ENCODE peak calls at places on chromosomes 7 and 10, in four cellular contexts. A is Caco-2, M is aorta, D is GM23248. C is an unnamed sample.

GRCh38 chr10:130961506-130962239 is 349.8 kb downstream of the TCERG1L start:
- DNase-seq in A (no peak), M (no peak), D (no peak), C (no peak)

GRCh38 chr10:89207801-89208551 is 859 bp upstream of the CH25H start:
- DNase-seq in A (no peak), M (peak; percentile 74), D (peak; percentile 62), C (peak; percentile 40)

GRCh38 chr7:11689096-11689495 is 142.9 kb downstream of the THSD7A start:
- DNase-seq in A (no peak), M (no peak), D (no peak), C (no peak)

GRCh38 chr7:149670288-149670687 is 103.1 kb downstream of the ZNF467 start:
- DNase-seq in A (no peak), M (no peak), D (peak; percentile 57), C (peak; percentile 61)

GRCh38 chr10:34313353-34313752 is 501.7 kb downstream of the PARD3 start:
- DNase-seq in A (no peak), M (no peak), D (no peak), C (no peak)

GRCh38 chr7:122942765-122943164 is 52.7 kb downstream of the TAS2R16 start:
- DNase-seq in A (no peak), M (no peak), D (no peak), C (no peak)

GRCh38 chr10:130052193-130052592 is 58.4 kb downstream of the C10orf143 start:
- DNase-seq in A (no peak), M (no peak), D (no peak), C (no peak)

GRCh38 chr10:34998940-34999339 is 91.2 kb downstream of the CUL2 start:
- DNase-seq in A (no peak), M (no peak), D (no peak), C (no peak)

GRCh38 chr10:68829494-68829893 is 2.2 kb downstream of the STOX1 start:
- DNase-seq in A (no peak), M (no peak), D (no peak), C (no peak)

GRCh38 chr7:46972205-46972604 is 609.7 kb downstream of the TNS3 start:
- DNase-seq in A (no peak), M (no peak), D (peak; percentile 81), C (no peak)

GRCh38 chr7:94050046-94050445 is 45.9 kb upstream of the BET1 start:
- DNase-seq in A (no peak), M (peak; percentile 49), D (no peak), C (no peak)

GRCh38 chr7:36315309-36315948 is 74.2 kb upstream of the ANLN start:
- DNase-seq in A (no peak), M (no peak), D (peak; percentile 23), C (no peak)

GRCh38 chr10:88493676-88494483 is 89.2 kb downstream of the RNLS start:
- DNase-seq in A (no peak), M (no peak), D (peak; percentile 39), C (peak; percentile 13)

GRCh38 chr10:52653510-52653909 is 119.1 kb downstream of the MBL2 start:
- DNase-seq in A (no peak), M (no peak), D (peak; percentile 39), C (peak; percentile 25)

GRCh38 chr7:26199301-26200112 is 1.0 kb downstream of the HNRNPA2B1 start:
- DNase-seq in A (no peak), M (peak; percentile 83), D (peak; percentile 77), C (peak; percentile 56)

GRCh38 chr7:154928136-154929005 is 74.6 kb downstream of the PAXIP1 start:
- DNase-seq in A (peak; percentile 50), M (no peak), D (peak; percentile 90), C (no peak)

GRCh38 chr10:78571916-78572315 is 496.9 kb upstream of the ZMIZ1 start:
- DNase-seq in A (no peak), M (no peak), D (no peak), C (no peak)

GRCh38 chr7:159033956-159034938 is 110.4 kb downstream of the VIPR2 start:
- DNase-seq in A (no peak), M (no peak), D (no peak), C (no peak)

GRCh38 chr7:35356495-35356894 is 102.6 kb upstream of the TBX20 start:
- DNase-seq in A (no peak), M (no peak), D (no peak), C (no peak)

GRCh38 chr10:23742368-23742767 is 303.5 kb downstream of the OTUD1 start:
- DNase-seq in A (no peak), M (no peak), D (no peak), C (no peak)

GRCh38 chr10:121112618-121113384 is 261.6 kb downstream of the WDR11 start:
- DNase-seq in A (no peak), M (no peak), D (no peak), C (no peak)

GRCh38 chr7:31028417-31028988 is 23.6 kb upstream of the ADCYAP1R1 start:
- DNase-seq in A (no peak), M (no peak), D (no peak), C (no peak)

GRCh38 chr7:127768241-127768640 is 116.2 kb downstream of the SND1 start:
- DNase-seq in A (no peak), M (no peak), D (peak; percentile 50), C (no peak)

GRCh38 chr7:85685901-85686300 is 499.0 kb upstream of the SEMA3D start:
- DNase-seq in A (no peak), M (no peak), D (peak; percentile 53), C (peak; percentile 11)

GRCh38 chr7:132619967-132620366 is 43.7 kb upstream of the PLXNA4 start:
- DNase-seq in A (no peak), M (no peak), D (no peak), C (no peak)

GRCh38 chr7:117974891-117975290 is 101.7 kb upstream of the CTTNBP2 start:
- DNase-seq in A (no peak), M (no peak), D (no peak), C (no peak)

GRCh38 chr7:80942261-80943041 is 23.6 kb upstream of the SEMA3C start:
- DNase-seq in A (peak; percentile 53), M (peak; percentile 79), D (peak; percentile 100), C (peak; percentile 79)

GRCh38 chr10:124998624-124999291 is 56.8 kb downstream of the ZRANB1 start:
- DNase-seq in A (peak; percentile 21), M (peak; percentile 49), D (no peak), C (no peak)

GRCh38 chr7:137304624-137305235 is 38.8 kb downstream of the PTN start:
- DNase-seq in A (no peak), M (no peak), D (no peak), C (no peak)
- H3K4me3 ChIP-seq in A (no peak overlapping the region), M (no peak overlapping the region), D (no peak overlapping the region), C (no peak overlapping the region)

GRCh38 chr7:64882341-64883112 is 20.5 kb upstream of the ZNF273 start:
- DNase-seq in A (peak; percentile 16), M (peak; percentile 84), D (peak; percentile 90), C (no peak)
- H3K9me3 ChIP-seq in A (peaks cover 30% of the 10 kb centered on the region), M (no peaks in the 10 kb centered on the region), D (no peaks in the 10 kb centered on the region), C (no peaks in the 10 kb centered on the region)

DNA sequence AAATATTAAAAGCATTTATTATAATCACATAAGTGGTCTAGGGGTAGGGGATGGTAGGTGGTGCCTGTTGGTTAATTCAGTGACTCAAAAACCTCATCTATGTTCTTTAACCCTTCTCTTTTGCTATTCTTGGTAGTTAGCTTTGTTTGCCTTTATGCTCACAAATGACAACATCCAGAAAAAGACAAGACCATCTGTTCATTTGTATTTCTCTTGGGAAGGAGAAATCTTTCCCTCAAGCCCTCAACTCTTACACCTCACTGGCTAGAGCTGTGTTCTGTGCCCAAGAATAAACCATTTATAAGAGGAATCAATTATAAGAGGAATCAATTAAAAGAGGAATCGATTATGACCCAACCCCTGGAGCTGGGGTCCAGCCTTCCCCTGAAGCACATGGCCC is 10.8 kb upstream of the IFRD1 start:
- DNase-seq in A (no peak), M (no peak), D (no peak), C (no peak)
- H3K27me3 ChIP-seq in A (no peaks in the 10 kb centered on the region), M (no peaks in the 10 kb centered on the region), D (no peaks in the 10 kb centered on the region), C (no peaks in the 10 kb centered on the region)

GRCh38 chr7:92645531-92646061 is 55.4 kb upstream of the FAM133B start:
- DNase-seq in A (peak; percentile 81), M (no peak), D (no peak), C (peak; percentile 69)
- H3K4me3 ChIP-seq in A (no peak overlapping the region), M (no peak overlapping the region), D (no peak overlapping the region), C (no peak overlapping the region)

DNA sequence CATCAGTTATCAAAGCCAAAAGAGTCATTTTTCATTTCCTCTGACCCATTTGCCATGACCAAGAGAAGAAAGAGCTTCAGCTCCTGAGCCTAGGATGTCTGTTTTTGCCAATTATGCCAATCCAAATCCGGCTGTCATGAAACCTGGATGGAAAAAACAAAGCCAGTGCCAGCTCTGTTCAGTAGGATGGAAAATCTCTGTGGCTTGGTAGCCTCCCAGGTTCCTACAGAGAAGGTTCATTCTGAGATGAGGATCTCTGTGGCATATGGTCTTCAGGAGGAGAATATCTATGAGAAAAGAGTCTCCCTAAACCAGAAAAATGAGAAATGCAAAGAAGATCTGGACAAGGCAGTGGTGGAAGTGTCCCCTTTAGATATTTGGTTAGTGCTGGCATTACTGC is 475.4 kb downstream of the CNTNAP2 start:
- DNase-seq in A (no peak), M (no peak), D (no peak), C (no peak)
- H3K9me3 ChIP-seq in A (no peaks in the 10 kb centered on the region), M (no peaks in the 10 kb centered on the region), D (no peaks in the 10 kb centered on the region), C (no peaks in the 10 kb centered on the region)

GRCh38 chr7:151207315-151207714 is 3.0 kb downstream of the H2BK1 start:
- DNase-seq in A (no peak), M (no peak), D (no peak), C (no peak)
- H3K27me3 ChIP-seq in A (no peaks in the 10 kb centered on the region), M (no peaks in the 10 kb centered on the region), D (peaks cover 18% of the 10 kb centered on the region), C (no peaks in the 10 kb centered on the region)

GRCh38 chr10:123146892-123147634 is 873 bp upstream of the HMX2 start:
- DNase-seq in A (no peak), M (no peak), D (no peak), C (no peak)
- H3K4me3 ChIP-seq in A (no peak overlapping the region), M (no peak overlapping the region), D (no peak overlapping the region), C (no peak overlapping the region)

GRCh38 chr7:157926521-157927167 is 589.8 kb downstream of the DNAJB6 start:
- DNase-seq in A (no peak), M (no peak), D (no peak), C (no peak)
- H3K9me3 ChIP-seq in A (peaks cover 6% of the 10 kb centered on the region), M (no peaks in the 10 kb centered on the region), D (peaks cover 2% of the 10 kb centered on the region), C (no peaks in the 10 kb centered on the region)